ENCODE peak calls at places on chromosomes 6 and 20, in nine cellular contexts. Y is activated CD4-positive, alpha-beta T cell treated with anti-CD3 and anti-CD28 coated beads, Interleukin-2, amount 10 ng/mL, durations not matched to agents 7 days and 5 days; P is T-helper 2 cell; Z is GOT3; D is progenitor cell of endocrine pancreas; L is ELR; M is GM20000; G is C1 segment of cervical spinal cord; F is mucosa of gallbladder. R is an unnamed sample.

GRCh38 chr20:10611357-10611756 is 62.4 kb downstream of the JAG1 start:
- DNase-seq in Y (no peak), P (no peak), Z (no peak), D (no peak), L (peak; percentile 51), M (peak; percentile 36), G (no peak), F (no peak), R (no peak)

GRCh38 chr20:36585410-36586125 is 12.2 kb downstream of the TGIF2 start:
- DNase-seq in Y (no peak), P (no peak), Z (no peak), D (no peak), L (peak; percentile 91), M (no peak), G (no peak), F (no peak), R (no peak)

GRCh38 chr20:41249371-41249770 is 68.2 kb downstream of the ZHX3 start:
- DNase-seq in Y (no peak), P (no peak), Z (peak; percentile 28), D (no peak), L (peak; percentile 90), M (peak; percentile 36), G (no peak), F (peak; percentile 52), R (peak; percentile 87)

GRCh38 chr6:72048080-72048479 is 161.7 kb downstream of the RIMS1 start:
- DNase-seq in Y (no peak), P (no peak), Z (no peak), D (no peak), L (no peak), M (no peak), G (no peak), F (no peak), R (no peak)

GRCh38 chr6:131784561-131784960 is 23.3 kb upstream of the ENPP1 start:
- DNase-seq in Y (no peak), P (no peak), Z (no peak), D (no peak), L (no peak), M (no peak), G (no peak), F (no peak), R (no peak)

GRCh38 chr6:90289902-90290301 is 6.7 kb downstream of the BACH2 start:
- DNase-seq in Y (no peak), P (no peak), Z (no peak), D (no peak), L (no peak), M (no peak), G (no peak), F (no peak), R (no peak)

GRCh38 chr6:40640591-40641293 is 53.6 kb upstream of the LRFN2 start:
- DNase-seq in Y (peak; percentile 66), P (no peak), Z (no peak), D (no peak), L (no peak), M (no peak), G (peak; percentile 8), F (peak; percentile 12), R (no peak)

GRCh38 chr20:50843331-50844276 is 48.7 kb downstream of the BCAS4 start:
- DNase-seq in Y (no peak), P (no peak), Z (no peak), D (no peak), L (no peak), M (no peak), G (no peak), F (no peak), R (no peak)

GRCh38 chr6:1695546-1696494 is 86.1 kb downstream of the FOXC1 start:
- DNase-seq in Y (no peak), P (no peak), Z (no peak), D (no peak), L (no peak), M (no peak), G (no peak), F (no peak), R (no peak)

GRCh38 chr6:87241304-87241703 is 81.1 kb upstream of the SMIM8 start:
- DNase-seq in Y (no peak), P (no peak), Z (no peak), D (no peak), L (peak; percentile 17), M (no peak), G (no peak), F (no peak), R (no peak)

GRCh38 chr6:116278478-116278822 is 1.3 kb downstream of the TSPYL1 start:
- DNase-seq in Y (no peak), P (no peak), Z (no peak), D (no peak), L (no peak), M (no peak), G (no peak), F (no peak), R (no peak)

GRCh38 chr6:111381126-111381525 is 101.9 kb downstream of the REV3L start:
- DNase-seq in Y (no peak), P (no peak), Z (no peak), D (no peak), L (peak; percentile 22), M (no peak), G (no peak), F (no peak), R (no peak)

GRCh38 chr20:50305636-50306477 is 115.2 kb downstream of the CEBPB start:
- DNase-seq in Y (no peak), P (no peak), Z (no peak), D (no peak), L (peak; percentile 52), M (no peak), G (no peak), F (peak; percentile 52), R (no peak)

GRCh38 chr6:163950159-163950558 is 535.6 kb downstream of the QKI start:
- DNase-seq in Y (no peak), P (no peak), Z (no peak), D (no peak), L (peak; percentile 34), M (no peak), G (no peak), F (no peak), R (no peak)